ENCODE peak calls at places on chromosomes 1 and 21, in eight cellular contexts. K is psoas muscle, Q is heart right ventricle, V is Peyer's patch, I is keratinocyte, L is thoracic aorta, G is BJ, M is kidney epithelial cell. A is an unnamed sample. For H3K27me3, the result is how much of the 10 kb centered on the place peaks cover.

GRCh38 chr1:151837841-151838490 is 1.7 kb downstream of the C2CD4D start:
- DNase-seq in K (peak), Q (peak), V (no peak), I (no peak), L (no peak), G (no peak), M (no peak), A (no peak)

GRCh38 chr1:223019236-223019635 is 123.8 kb downstream of the TLR5 start:
- DNase-seq in K (no peak), Q (no peak), V (no peak), I (no peak), L (no peak), G (no peak), M (no peak), A (no peak)

GRCh38 chr1:212207118-212207517 is 78.1 kb upstream of the PPP2R5A start:
- DNase-seq in K (no peak), Q (no peak), V (no peak), I (no peak), L (no peak), G (no peak), M (no peak), A (no peak)

GRCh38 chr1:79847715-79848114 is 841.2 kb upstream of the ADGRL4 start:
- DNase-seq in K (no peak), Q (no peak), V (no peak), I (no peak), L (no peak), G (no peak), M (no peak), A (no peak)

GRCh38 chr1:84504580-84505021 is 1.6 kb upstream of the SPATA1 start:
- DNase-seq in K (no peak), Q (no peak), V (no peak), I (no peak), L (no peak), G (no peak), M (no peak), A (peak)

GRCh38 chr1:111471012-111471411 is 2.8 kb upstream of the C1orf162 start:
- DNase-seq in K (peak), Q (no peak), V (peak), I (no peak), L (no peak), G (no peak), M (no peak), A (no peak)

GRCh38 chr1:187013582-187014200 is 184.9 kb downstream of the PLA2G4A start:
- DNase-seq in K (no peak), Q (no peak), V (no peak), I (no peak), L (no peak), G (no peak), M (no peak), A (peak)

GRCh38 chr21:18114735-18115134 is 129.9 kb upstream of the CHODL start:
- DNase-seq in K (no peak), Q (no peak), V (no peak), I (no peak), L (no peak), G (no peak), M (no peak), A (no peak)

GRCh38 chr1:85275701-85276289 is 637 bp downstream of the BCL10 start:
- DNase-seq in K (no peak), Q (no peak), V (peak), I (no peak), L (no peak), G (no peak), M (no peak), A (peak)

GRCh38 chr1:15433471-15433870 is 4.8 kb upstream of the CTRC start:
- DNase-seq in K (no peak), Q (no peak), V (no peak), I (no peak), L (no peak), G (no peak), M (no peak), A (no peak)

GRCh38 chr1:34266127-34266951 is 89.6 kb downstream of the C1orf94 start:
- DNase-seq in K (no peak), Q (no peak), V (no peak), I (peak), L (no peak), G (no peak), M (no peak), A (peak)

GRCh38 chr21:38992737-38993136 is 187.0 kb downstream of the ETS2 start:
- DNase-seq in K (no peak), Q (no peak), V (no peak), I (no peak), L (no peak), G (no peak), M (no peak), A (peak)

GRCh38 chr1:98399219-98399618 is 262.3 kb upstream of the SNX7 start:
- DNase-seq in K (no peak), Q (no peak), V (no peak), I (no peak), L (no peak), G (no peak), M (no peak), A (no peak)

GRCh38 chr1:67005068-67005467 is 48.9 kb downstream of the SLC35D1 start:
- DNase-seq in K (no peak), Q (peak), V (no peak), I (no peak), L (no peak), G (no peak), M (no peak), A (no peak)

GRCh38 chr1:150362721-150363425 is 1.1 kb upstream of the RPRD2 start:
- DNase-seq in K (no peak), Q (no peak), V (no peak), I (no peak), L (no peak), G (no peak), M (no peak), A (no peak)

GRCh38 chr1:44632511-44633072 is 41.7 kb downstream of the TMEM53 start:
- DNase-seq in K (no peak), Q (no peak), V (no peak), I (no peak), L (no peak), G (no peak), M (no peak), A (no peak)

GRCh38 chr1:154870734-154871133 is 653 bp upstream of the KCNN3 start:
- DNase-seq in K (no peak), Q (no peak), V (no peak), I (no peak), L (no peak), G (no peak), M (no peak), A (no peak)

GRCh38 chr1:206918076-206918475 is 3.7 kb downstream of the FCMR start:
- DNase-seq in K (no peak), Q (no peak), V (no peak), I (no peak), L (no peak), G (no peak), M (no peak), A (no peak)

GRCh38 chr1:111203681-111204210 is 3.3 kb upstream of the DENND2D start:
- DNase-seq in K (peak), Q (peak), V (peak), I (no peak), L (no peak), G (no peak), M (no peak), A (peak)

GRCh38 chr21:15236111-15236510 is 171.3 kb upstream of the NRIP1 start:
- DNase-seq in K (no peak), Q (no peak), V (no peak), I (no peak), L (no peak), G (no peak), M (no peak), A (no peak)
- H3K27me3 ChIP-seq in K (under half), Q (under half), V (under half), I (under half), L (under half), G (under half), M (under half), A (under half)

GRCh38 chr1:65630855-65631254 is 161.8 kb upstream of the PDE4B start:
- DNase-seq in K (no peak), Q (no peak), V (no peak), I (no peak), L (no peak), G (no peak), M (no peak), A (no peak)

GRCh38 chr1:65629788-65630187 is 162.9 kb upstream of the PDE4B start:
- DNase-seq in K (no peak), Q (no peak), V (no peak), I (no peak), L (no peak), G (no peak), M (no peak), A (no peak)

DNA sequence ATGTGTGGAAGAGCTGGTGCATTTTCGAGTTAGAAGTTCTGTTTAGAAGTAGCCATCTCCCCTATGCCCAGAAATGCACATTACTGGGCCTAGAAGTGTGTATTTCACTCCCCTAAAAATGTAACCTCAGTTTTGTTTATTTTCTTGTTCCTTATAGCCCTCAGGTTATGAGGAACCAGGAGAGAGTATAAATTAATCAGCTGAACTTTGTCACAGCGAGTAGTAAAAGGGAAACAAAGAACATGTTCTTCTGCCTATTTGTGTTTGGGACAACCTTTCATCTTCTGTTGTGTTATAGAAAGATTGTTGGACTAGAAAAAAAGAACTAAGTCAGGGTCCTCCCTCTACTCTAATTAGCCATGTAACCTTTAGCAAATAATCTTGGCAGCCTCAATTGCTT is 160.5 kb upstream of the PDE4B start:
- DNase-seq in K (no peak), Q (no peak), V (no peak), I (no peak), L (no peak), G (no peak), M (no peak), A (no peak)
- H3K27me3 ChIP-seq in K (under half), Q (under half), V (under half), I (under half), L (under half), G (under half), M (under half), A (under half)

GRCh38 chr1:94642617-94643315 is 101.2 kb upstream of the F3 start:
- DNase-seq in K (no peak), Q (no peak), V (no peak), I (no peak), L (no peak), G (no peak), M (no peak), A (no peak)

GRCh38 chr1:94641990-94642389 is 100.4 kb upstream of the F3 start:
- DNase-seq in K (no peak), Q (no peak), V (no peak), I (no peak), L (no peak), G (no peak), M (peak), A (peak)

GRCh38 chr1:94637096-94637495 is 95.5 kb upstream of the F3 start:
- DNase-seq in K (no peak), Q (no peak), V (no peak), I (no peak), L (no peak), G (no peak), M (no peak), A (no peak)

GRCh38 chr1:94636625-94637024 is 95.1 kb upstream of the F3 start:
- DNase-seq in K (no peak), Q (no peak), V (no peak), I (no peak), L (no peak), G (no peak), M (no peak), A (peak)

GRCh38 chr1:94640125-94640524 is 98.6 kb upstream of the F3 start:
- DNase-seq in K (no peak), Q (no peak), V (no peak), I (no peak), L (no peak), G (no peak), M (no peak), A (no peak)
- H3K27me3 ChIP-seq in K (under half), Q (under half), V (under half), I (under half), L (under half), G (under half), M (under half), A (under half)

GRCh38 chr1:156618853-156619581 is at the start of gene HAPLN2:
- DNase-seq in K (no peak), Q (no peak), V (no peak), I (no peak), L (no peak), G (no peak), M (no peak), A (peak)

GRCh38 chr1:156615946-156616345 is 3.3 kb upstream of the HAPLN2 start:
- DNase-seq in K (no peak), Q (no peak), V (no peak), I (no peak), L (no peak), G (no peak), M (no peak), A (no peak)

GRCh38 chr1:156616463-156616862 is 2.8 kb upstream of the HAPLN2 start:
- DNase-seq in K (no peak), Q (no peak), V (no peak), I (no peak), L (no peak), G (no peak), M (no peak), A (no peak)

GRCh38 chr1:156622581-156623297 is 3.5 kb downstream of the HAPLN2 start:
- DNase-seq in K (no peak), Q (no peak), V (no peak), I (no peak), L (no peak), G (no peak), M (no peak), A (no peak)

GRCh38 chr1:156619582-156619955 is 354 bp downstream of the HAPLN2 start:
- DNase-seq in K (no peak), Q (no peak), V (no peak), I (no peak), L (no peak), G (no peak), M (no peak), A (no peak)
- H3K27me3 ChIP-seq in K (half or more), Q (under half), V (under half), I (under half), L (under half), G (under half), M (under half), A (under half)

GRCh38 chr1:172698224-172698623 is 39.3 kb downstream of the FASLG start:
- DNase-seq in K (no peak), Q (no peak), V (no peak), I (no peak), L (no peak), G (no peak), M (no peak), A (peak)

GRCh38 chr1:172697463-172698100 is 38.7 kb downstream of the FASLG start:
- DNase-seq in K (no peak), Q (no peak), V (no peak), I (no peak), L (no peak), G (no peak), M (no peak), A (no peak)

GRCh38 chr1:172699111-172699510 is 40.2 kb downstream of the FASLG start:
- DNase-seq in K (no peak), Q (no peak), V (peak), I (no peak), L (no peak), G (no peak), M (peak), A (peak)

GRCh38 chr1:172704003-172704402 is 45.1 kb downstream of the FASLG start:
- DNase-seq in K (no peak), Q (no peak), V (no peak), I (no peak), L (no peak), G (no peak), M (no peak), A (no peak)

GRCh38 chr1:172699695-172700094 is 40.8 kb downstream of the FASLG start:
- DNase-seq in K (no peak), Q (no peak), V (no peak), I (no peak), L (no peak), G (no peak), M (no peak), A (no peak)
- H3K27me3 ChIP-seq in K (under half), Q (under half), V (under half), I (under half), L (under half), G (under half), M (under half), A (under half)

GRCh38 chr1:182731852-182732575 is 47.6 kb upstream of the RGS8 start:
- DNase-seq in K (no peak), Q (no peak), V (no peak), I (no peak), L (no peak), G (no peak), M (no peak), A (no peak)
- H3K27me3 ChIP-seq in K (under half), Q (under half), V (under half), I (under half), L (under half), G (under half), M (under half), A (under half)

GRCh38 chr1:231104917-231105316 is 56.9 kb upstream of the TRIM67 start:
- DNase-seq in K (no peak), Q (no peak), V (no peak), I (no peak), L (no peak), G (no peak), M (no peak), A (no peak)
- H3K27me3 ChIP-seq in K (under half), Q (under half), V (under half), I (under half), L (under half), G (under half), M (under half), A (under half)

DNA sequence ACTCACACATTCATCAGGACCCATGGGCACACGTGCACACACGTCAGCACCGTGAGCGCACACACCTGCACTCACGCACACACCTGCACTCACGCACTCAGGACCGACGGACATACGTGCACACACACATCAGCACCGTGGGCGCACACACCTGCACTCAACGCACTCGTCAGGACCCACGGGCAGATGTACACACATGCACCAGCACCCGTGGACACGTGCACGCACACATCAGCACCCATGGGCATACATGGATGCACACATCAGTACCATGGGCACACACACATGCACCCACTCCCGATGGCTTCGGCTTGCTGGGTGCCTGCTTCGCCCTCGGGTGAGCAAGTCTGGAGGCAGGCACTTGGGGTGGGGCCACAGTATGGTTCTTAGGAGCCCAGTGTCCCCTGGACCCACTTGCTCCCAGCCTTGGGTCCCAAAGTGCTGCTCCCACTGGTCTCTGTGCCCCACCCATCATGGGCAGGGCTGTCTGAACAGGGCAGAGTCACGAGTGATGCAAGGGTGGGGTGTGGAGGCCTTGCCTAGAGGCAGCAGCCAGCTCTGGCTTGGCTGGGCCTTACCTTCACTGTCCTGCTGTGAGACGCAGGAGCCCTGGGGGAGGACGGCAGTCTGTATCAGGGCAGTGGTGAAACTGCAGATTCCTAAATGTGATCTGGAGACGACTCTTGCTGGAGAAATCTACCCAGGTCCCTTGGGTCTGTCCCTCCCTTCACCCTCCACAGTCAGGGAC is 49.8 kb downstream of the SKI start:
- DNase-seq in K (peak), Q (peak), V (no peak), I (no peak), L (no peak), G (no peak), M (no peak), A (peak)
- H3K27me3 ChIP-seq in K (under half), Q (under half), V (under half), I (under half), L (under half), G (under half), M (under half), A (under half)

DNA sequence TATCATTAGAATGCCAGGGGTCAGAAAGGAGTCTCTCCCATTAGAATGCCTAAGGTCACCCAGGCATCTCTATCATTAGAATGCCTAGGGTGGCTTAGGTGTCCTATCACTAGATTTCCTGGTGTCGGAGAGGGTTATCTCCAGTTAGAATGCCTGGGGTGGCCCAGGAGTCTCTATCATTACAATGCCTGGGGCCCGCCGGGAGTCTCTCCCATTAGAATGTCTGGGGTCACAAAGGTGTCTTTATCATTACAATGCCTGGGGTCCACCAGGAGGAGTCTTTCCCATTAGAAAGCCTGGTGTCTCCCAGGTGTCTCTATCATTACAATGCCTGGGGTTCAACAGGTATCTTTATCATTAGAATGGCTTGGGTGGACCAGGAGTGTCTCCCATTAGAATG is 56.2 kb downstream of the RNF187 start:
- DNase-seq in K (no peak), Q (no peak), V (no peak), I (no peak), L (no peak), G (no peak), M (no peak), A (no peak)
- H3K27me3 ChIP-seq in K (under half), Q (under half), V (under half), I (under half), L (under half), G (under half), M (under half), A (under half)

GRCh38 chr21:45253180-45253579 is 34.5 kb downstream of the POFUT2 start:
- DNase-seq in K (no peak), Q (no peak), V (no peak), I (peak), L (no peak), G (no peak), M (no peak), A (peak)

GRCh38 chr21:45256021-45256911 is 31.4 kb downstream of the POFUT2 start:
- DNase-seq in K (no peak), Q (no peak), V (no peak), I (no peak), L (no peak), G (no peak), M (no peak), A (no peak)

GRCh38 chr21:45253633-45254556 is 33.8 kb downstream of the POFUT2 start:
- DNase-seq in K (no peak), Q (no peak), V (no peak), I (no peak), L (no peak), G (no peak), M (no peak), A (no peak)

GRCh38 chr21:45255381-45256020 is 32.2 kb downstream of the POFUT2 start:
- DNase-seq in K (no peak), Q (no peak), V (peak), I (peak), L (no peak), G (no peak), M (no peak), A (peak)

GRCh38 chr21:45254557-45254930 is 33.2 kb downstream of the POFUT2 start:
- DNase-seq in K (no peak), Q (no peak), V (no peak), I (no peak), L (no peak), G (no peak), M (no peak), A (no peak)
- H3K27me3 ChIP-seq in K (under half), Q (under half), V (under half), I (under half), L (under half), G (under half), M (under half), A (under half)